ENCODE peak calls at places on chromosomes 7 and 10, in ten cellular contexts. K is G401, Z is psoas muscle, B is choroid plexus epithelial cell, T is AG09309, E is Panc1, J is Calu3, X is activated T-cell treated with anti-CD3 and anti-CD28 coated beads for 1 hour, S is posterior cingulate gyrus, A is NCI-H2029. O is an unnamed sample.

GRCh38 chr10:497289-497688 is 192.2 kb downstream of the DIP2C start:
- DNase-seq in K (no peak), Z (no peak), B (no peak), T (no peak), E (no peak), J (no peak), X (no peak), S (no peak), A (no peak), O (no peak)

GRCh38 chr10:88466786-88467185 is 116.3 kb downstream of the RNLS start:
- DNase-seq in K (no peak), Z (no peak), B (no peak), T (peak), E (no peak), J (no peak), X (no peak), S (no peak), A (no peak), O (no peak)

GRCh38 chr7:41732279-41733062 is 29.6 kb upstream of the INHBA start:
- DNase-seq in K (no peak), Z (no peak), B (peak), T (no peak), E (no peak), J (no peak), X (no peak), S (no peak), A (no peak), O (no peak)

GRCh38 chr7:112791465-112792168 is 1.4 kb upstream of the TMEM168 start:
- DNase-seq in K (no peak), Z (no peak), B (no peak), T (no peak), E (no peak), J (peak), X (no peak), S (no peak), A (no peak), O (no peak)

GRCh38 chr10:1486841-1487240 is 250.5 kb downstream of the ADARB2 start:
- DNase-seq in K (no peak), Z (no peak), B (no peak), T (no peak), E (no peak), J (no peak), X (no peak), S (no peak), A (no peak), O (no peak)

GRCh38 chr7:142301923-142302550 is 44.2 kb upstream of the PRSS58 start:
- DNase-seq in K (no peak), Z (no peak), B (peak), T (no peak), E (no peak), J (peak), X (no peak), S (no peak), A (no peak), O (no peak)

GRCh38 chr7:80218723-80219122 is 84.1 kb downstream of the GNAI1 start:
- DNase-seq in K (no peak), Z (no peak), B (peak), T (peak), E (peak), J (no peak), X (no peak), S (no peak), A (no peak), O (no peak)

GRCh38 chr7:151408839-151409554 is 841 bp downstream of the WDR86 start:
- DNase-seq in K (no peak), Z (no peak), B (peak), T (no peak), E (no peak), J (peak), X (peak), S (no peak), A (peak), O (no peak)

GRCh38 chr10:82089327-82089726 is 214.3 kb downstream of the NRG3 start:
- DNase-seq in K (peak), Z (no peak), B (no peak), T (no peak), E (no peak), J (no peak), X (no peak), S (no peak), A (no peak), O (no peak)

GRCh38 chr10:78741541-78741940 is 327.2 kb upstream of the ZMIZ1 start:
- DNase-seq in K (no peak), Z (no peak), B (peak), T (peak), E (no peak), J (no peak), X (no peak), S (no peak), A (peak), O (no peak)

GRCh38 chr10:72107325-72108003 is 19.1 kb upstream of the SPOCK2 start:
- DNase-seq in K (no peak), Z (no peak), B (no peak), T (no peak), E (no peak), J (peak), X (no peak), S (no peak), A (no peak), O (no peak)

GRCh38 chr7:121985476-121985875 is 112.5 kb downstream of the PTPRZ1 start:
- DNase-seq in K (no peak), Z (no peak), B (peak), T (no peak), E (no peak), J (no peak), X (no peak), S (no peak), A (no peak), O (no peak)

GRCh38 chr10:6796231-6796630 is 216.2 kb upstream of the PRKCQ start:
- DNase-seq in K (no peak), Z (no peak), B (no peak), T (no peak), E (no peak), J (no peak), X (no peak), S (no peak), A (no peak), O (no peak)

GRCh38 chr7:140738280-140738679 is 41.8 kb downstream of the NDUFB2 start:
- DNase-seq in K (no peak), Z (no peak), B (no peak), T (no peak), E (no peak), J (no peak), X (no peak), S (no peak), A (no peak), O (no peak)

GRCh38 chr7:90570373-90570959 is 25.7 kb upstream of the CDK14 start:
- DNase-seq in K (no peak), Z (no peak), B (no peak), T (no peak), E (no peak), J (no peak), X (no peak), S (no peak), A (no peak), O (no peak)

GRCh38 chr10:50152792-50153272 is 85.1 kb downstream of the WASHC2A start:
- DNase-seq in K (no peak), Z (no peak), B (no peak), T (no peak), E (no peak), J (no peak), X (no peak), S (no peak), A (peak), O (no peak)

GRCh38 chr7:111953611-111954010 is 252.6 kb downstream of the DOCK4 start:
- DNase-seq in K (peak), Z (no peak), B (peak), T (no peak), E (peak), J (no peak), X (no peak), S (peak), A (peak), O (no peak)

GRCh38 chr7:92260248-92260781 is 14.5 kb downstream of the ANKIB1 start:
- DNase-seq in K (no peak), Z (no peak), B (no peak), T (no peak), E (no peak), J (peak), X (no peak), S (no peak), A (no peak), O (no peak)

GRCh38 chr10:9579110-9579705 is 1438.5 kb upstream of the CELF2 start:
- DNase-seq in K (no peak), Z (no peak), B (no peak), T (no peak), E (no peak), J (no peak), X (no peak), S (no peak), A (no peak), O (no peak)

GRCh38 chr10:110600487-110601101 is 33.1 kb downstream of the SMC3 start:
- DNase-seq in K (peak), Z (no peak), B (peak), T (peak), E (peak), J (peak), X (no peak), S (no peak), A (no peak), O (no peak)